ENCODE peak calls at places on chromosomes 11 and 22, in seven cellular contexts. K is HCT116, X is SK-N-SH, I is HepG2, T is GM12878, U is H1, W is K562. A is an unnamed sample.

GRCh38 chr11:62984451-62984991 is at the start of gene SLC22A6:
- DNase-seq in K (no peak), X (no peak), I (no peak), T (no peak), U (no peak), W (no peak), A (no peak)

GRCh38 chr11:76878014-76878413 is 17.3 kb downstream of the ACER3 start:
- DNase-seq in K (no peak), X (no peak), I (no peak), T (no peak), U (no peak), W (no peak), A (no peak)

GRCh38 chr11:13318498-13319295 is 41.1 kb downstream of the BMAL1 start:
- DNase-seq in K (no peak), X (no peak), I (no peak), T (no peak), U (no peak), W (no peak), A (no peak)

GRCh38 chr11:130520231-130520630 is 71.8 kb downstream of the ADAMTS15 start:
- DNase-seq in K (no peak), X (no peak), I (no peak), T (no peak), U (no peak), W (no peak), A (no peak)

GRCh38 chr11:10743354-10744035 is 7.6 kb upstream of the CTR9 start:
- DNase-seq in K (no peak), X (no peak), I (no peak), T (no peak), U (no peak), W (no peak), A (no peak)

GRCh38 chr11:83836883-83837654 is 550.9 kb upstream of the CCDC90B start:
- DNase-seq in K (peak; percentile 24), X (peak; percentile 69), I (peak; percentile 65), T (peak; percentile 5), U (peak; percentile 17), W (peak; percentile 57), A (peak; percentile 70)

GRCh38 chr22:43222281-43222680 is 35.3 kb upstream of the TTLL12 start:
- DNase-seq in K (no peak), X (peak; percentile 59), I (no peak), T (no peak), U (no peak), W (peak; percentile 52), A (no peak)

GRCh38 chr11:61967924-61968757 is 707 bp upstream of the FTH1 start:
- DNase-seq in K (no peak), X (peak; percentile 61), I (peak; percentile 53), T (peak; percentile 62), U (no peak), W (peak; percentile 50), A (peak; percentile 42)

GRCh38 chr11:68342459-68343158 is 30.2 kb downstream of the LRP5 start:
- DNase-seq in K (peak; percentile 69), X (peak; percentile 47), I (no peak), T (no peak), U (peak; percentile 29), W (no peak), A (peak; percentile 99)

GRCh38 chr11:19232910-19233503 is 7.7 kb downstream of the E2F8 start:
- DNase-seq in K (peak; percentile 71), X (no peak), I (no peak), T (no peak), U (no peak), W (no peak), A (no peak)

GRCh38 chr11:46387456-46387855 is 4.1 kb downstream of the CHRM4 start:
- DNase-seq in K (no peak), X (no peak), I (no peak), T (no peak), U (no peak), W (no peak), A (no peak)

GRCh38 chr22:46081831-46082210 is 68.5 kb upstream of the PPARA start:
- DNase-seq in K (no peak), X (no peak), I (no peak), T (no peak), U (no peak), W (no peak), A (no peak)

GRCh38 chr22:37989146-37990045 is 5.0 kb upstream of the SOX10 start:
- DNase-seq in K (no peak), X (no peak), I (no peak), T (no peak), U (no peak), W (no peak), A (no peak)

GRCh38 chr11:96307748-96308133 is 35.3 kb downstream of the MAML2 start:
- DNase-seq in K (peak; percentile 84), X (no peak), I (no peak), T (no peak), U (no peak), W (no peak), A (no peak)

GRCh38 chr11:112834277-112834755 is 126.9 kb upstream of the NCAM1 start:
- DNase-seq in K (no peak), X (peak; percentile 82), I (no peak), T (no peak), U (no peak), W (no peak), A (no peak)
- TF ChIP-seq JUND in K (no peak), X (no peak), I (no peak), T (no peak), U (no peak), W (no peak), A (no peak)

DNA sequence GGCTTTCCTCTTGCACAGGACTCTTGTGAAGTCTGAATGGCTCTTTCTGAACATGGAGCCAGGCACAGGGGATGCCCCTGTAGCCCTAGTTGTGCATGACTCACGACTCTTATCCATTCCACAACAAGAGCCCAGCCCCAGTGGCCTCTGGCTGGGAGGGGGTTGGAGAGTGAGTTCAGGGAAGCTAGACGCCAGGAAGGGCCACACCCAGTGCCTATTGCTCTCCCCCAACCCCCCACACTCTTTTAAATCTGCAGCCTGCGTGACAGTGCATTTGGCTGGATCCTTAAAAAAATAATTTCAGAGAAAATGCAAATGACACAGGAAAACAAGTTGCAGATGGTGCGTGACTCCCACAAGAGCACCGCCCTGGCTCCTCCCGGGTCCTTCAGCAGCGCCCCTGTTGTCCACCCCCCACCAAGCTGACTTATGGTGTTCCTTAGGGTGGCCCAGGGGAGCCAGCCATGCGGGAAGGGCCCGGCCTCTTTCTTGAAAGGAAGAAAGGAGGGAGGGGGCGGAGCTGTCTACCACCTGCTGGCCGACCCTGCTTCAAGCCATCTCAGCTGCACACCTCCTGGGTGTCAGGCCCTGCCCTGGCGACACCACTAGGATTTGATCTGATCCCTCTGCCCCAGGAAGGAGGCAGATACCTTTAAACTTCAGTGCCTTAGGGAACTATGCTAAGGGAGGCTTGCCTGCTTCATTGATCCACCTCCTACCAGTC is 74.7 kb downstream of the MN1 start:
- DNase-seq in K (no peak), X (no peak), I (peak; percentile 4), T (no peak), U (no peak), W (peak; percentile 90), A (no peak)
- TF ChIP-seq JUND in K (no peak), X (no peak), I (no peak), T (no peak), U (no peak), W (peak; percentile 85), A (no peak)

GRCh38 chr11:117075186-117075585 is 23.0 kb downstream of the SIK3 start:
- DNase-seq in K (no peak), X (no peak), I (no peak), T (no peak), U (no peak), W (no peak), A (no peak)

GRCh38 chr11:117073539-117073938 is 24.7 kb downstream of the SIK3 start:
- DNase-seq in K (no peak), X (no peak), I (no peak), T (no peak), U (no peak), W (no peak), A (no peak)

GRCh38 chr11:117080370-117080769 is 17.9 kb downstream of the SIK3 start:
- DNase-seq in K (no peak), X (no peak), I (no peak), T (no peak), U (no peak), W (no peak), A (no peak)

GRCh38 chr11:117074122-117074521 is 24.1 kb downstream of the SIK3 start:
- DNase-seq in K (no peak), X (no peak), I (no peak), T (no peak), U (no peak), W (peak; percentile 31), A (no peak)

GRCh38 chr11:117076941-117077659 is 21.1 kb downstream of the SIK3 start:
- DNase-seq in K (no peak), X (no peak), I (peak; percentile 96), T (peak; percentile 57), U (no peak), W (no peak), A (peak; percentile 75)
- TF ChIP-seq JUND in K (no peak), X (no peak), I (no peak), T (no peak), U (no peak), W (no peak), A (peak; percentile 60)

DNA sequence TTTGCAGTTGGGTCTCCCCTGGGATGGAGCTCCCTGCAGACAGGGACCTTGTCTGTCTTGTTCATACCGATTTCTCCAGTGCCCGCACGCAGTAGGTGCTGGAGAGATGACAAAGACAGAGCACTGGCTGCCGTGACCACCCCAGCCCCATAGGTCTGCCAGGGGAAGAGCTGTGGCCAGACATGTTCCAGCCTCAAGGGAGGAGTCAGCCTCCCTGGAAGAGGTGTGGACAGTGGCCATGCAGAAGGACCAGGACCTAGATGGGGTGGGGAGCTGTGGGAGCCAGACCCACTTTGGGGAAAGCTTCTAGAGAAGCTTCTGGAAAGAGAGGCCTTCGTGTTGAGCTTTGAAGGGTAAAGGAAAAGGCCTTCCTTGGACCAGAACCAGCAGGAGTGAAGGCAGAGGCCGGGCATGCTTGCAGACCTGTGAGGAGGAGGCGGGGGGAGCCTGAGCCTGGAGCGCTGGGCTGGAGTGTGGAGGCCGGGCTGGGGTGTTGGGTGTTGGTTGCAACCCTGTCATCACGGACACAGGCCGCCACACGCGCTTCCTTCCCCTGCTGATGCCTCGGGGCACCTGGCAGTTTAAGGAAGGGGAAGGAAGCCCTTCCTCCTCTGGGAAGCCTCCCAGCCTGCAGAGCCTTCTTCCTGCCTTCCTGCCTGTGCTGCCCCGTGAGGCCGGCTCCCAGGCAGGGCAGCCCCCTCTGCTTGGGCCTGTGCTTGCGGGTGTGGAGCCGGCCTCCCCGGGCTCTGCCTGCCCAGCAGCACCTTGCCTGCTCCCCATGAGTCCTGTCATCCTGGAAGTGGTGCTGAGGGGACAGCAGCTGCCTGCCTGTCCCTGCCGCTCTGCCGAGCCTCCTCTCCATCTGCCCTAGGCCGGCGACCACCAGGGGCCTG is 12.3 kb downstream of the RELT start:
- DNase-seq in K (no peak), X (no peak), I (no peak), T (no peak), U (no peak), W (no peak), A (no peak)
- TF ChIP-seq JUND in K (no peak), X (no peak), I (no peak), T (no peak), U (no peak), W (no peak), A (no peak)